ENCODE peak calls at places on chromosomes 1 and 21, in seven cellular contexts. Y, E, J, M, H, Q and P are unnamed samples.

GRCh38 chr1:231958448-231958847 is 331.9 kb downstream of the DISC1 start:
- DNase-seq in J (no peak), M (no peak), H (no peak), E (no peak), Q (no peak), Y (no peak), P (no peak)

GRCh38 chr1:92876351-92876750 is 44.5 kb downstream of the RPL5 start:
- DNase-seq in E (no peak), H (no peak), Q (no peak), Y (no peak), M (no peak), J (no peak), P (no peak)

GRCh38 chr1:100606438-100606837 is 68.5 kb downstream of the GPR88 start:
- DNase-seq in E (peak), Q (no peak), J (peak), M (peak), H (peak), Y (no peak), P (peak)

GRCh38 chr1:151639466-151639865 is 27.6 kb downstream of the SNX27 start:
- DNase-seq in H (no peak), J (peak), Y (no peak), Q (no peak), E (no peak), M (no peak), P (no peak)

GRCh38 chr21:30839304-30839703 is 9.7 kb upstream of the KRTAP7-1 start:
- DNase-seq in Q (no peak), M (peak), H (peak), Y (no peak), J (no peak), E (no peak), P (peak)

GRCh38 chr1:201245082-201245481 is 38.2 kb upstream of the PKP1 start:
- DNase-seq in H (no peak), Y (no peak), Q (no peak), E (no peak), J (no peak), M (no peak), P (no peak)

GRCh38 chr1:150484861-150485260 is 2.4 kb upstream of the TARS2 start:
- DNase-seq in Y (no peak), H (no peak), M (no peak), E (no peak), J (peak), Q (no peak), P (no peak)

GRCh38 chr1:204250428-204251030 is 36.7 kb upstream of the GOLT1A start:
- DNase-seq in E (no peak), J (no peak), Y (no peak), M (no peak), H (no peak), Q (no peak), P (no peak)

GRCh38 chr1:108512239-108513071 is 47.4 kb upstream of the EEIG2 start:
- DNase-seq in E (peak), M (peak), Q (no peak), J (peak), H (peak), Y (no peak), P (peak)

GRCh38 chr1:100538935-100539835 is 1.2 kb downstream of the GPR88 start:
- DNase-seq in E (no peak), Q (no peak), M (peak), Y (no peak), J (no peak), H (peak), P (peak)